ENCODE peak calls at places on chromosomes 16 and 17, in eight cellular contexts. K is Caco-2; X is activated CD8-positive, alpha-beta T cell treated with anti-CD3 and anti-CD28 coated beads for 36 hours; M is breast epithelium; V is dorsolateral prefrontal cortex; P is transverse colon; Y is AG10803; O is upper lobe of right lung. H is an unnamed sample.
A peak's percentile ranks its signal among the peaks of the same experiment; 100 is the strongest.

GRCh38 chr16:27977966-27978365 is 85.5 kb downstream of the GSG1L start:
- DNase-seq in M (no peak), Y (peak; percentile 44), P (no peak), X (no peak), V (peak; percentile 53), O (peak; percentile 67), K (no peak), H (no peak)

GRCh38 chr16:17194190-17194780 is 276.5 kb downstream of the XYLT1 start:
- DNase-seq in Y (peak; percentile 33), V (peak; percentile 48), K (peak; percentile 32), O (peak; percentile 76), P (peak; percentile 65), M (no peak), X (peak; percentile 76), H (peak; percentile 51)

GRCh38 chr17:12622726-12623125 is 43.0 kb upstream of the MYOCD start:
- DNase-seq in K (no peak), M (no peak), Y (peak; percentile 16), V (no peak), X (no peak), P (no peak), O (no peak), H (no peak)

GRCh38 chr17:76025294-76025693 is 1.8 kb downstream of the EVPL start:
- DNase-seq in M (no peak), O (no peak), K (no peak), Y (no peak), P (no peak), V (no peak), X (no peak), H (no peak)

GRCh38 chr16:79599837-79600635 is 501 bp downstream of the MAF start:
- DNase-seq in K (peak; percentile 70), P (no peak), X (peak; percentile 37), M (peak; percentile 62), Y (peak; percentile 35), V (peak; percentile 59), O (peak; percentile 85), H (peak; percentile 55)

GRCh38 chr16:68992521-68992920 is 112.9 kb upstream of the HAS3 start:
- DNase-seq in K (no peak), P (no peak), O (no peak), V (no peak), X (no peak), Y (peak; percentile 64), M (no peak), H (no peak)

GRCh38 chr17:49567871-49568694 is 7.6 kb upstream of the NXPH3 start:
- DNase-seq in V (peak; percentile 89), Y (peak; percentile 71), X (peak; percentile 90), K (peak; percentile 99), P (peak; percentile 90), O (peak; percentile 95), M (peak; percentile 88), H (peak; percentile 83)

GRCh38 chr17:48612854-48613691 is 2.0 kb downstream of the HOXB8 start:
- DNase-seq in Y (no peak), X (peak; percentile 64), P (peak; percentile 49), O (no peak), K (peak; percentile 82), M (no peak), V (no peak), H (peak; percentile 84)

GRCh38 chr16:29675811-29676643 is 3.0 kb upstream of the QPRT start:
- DNase-seq in X (no peak), K (no peak), O (no peak), M (no peak), Y (peak; percentile 13), V (no peak), P (no peak), H (no peak)

GRCh38 chr16:79845006-79845733 is 244.6 kb upstream of the MAF start:
- DNase-seq in M (no peak), K (no peak), X (no peak), P (no peak), Y (no peak), O (no peak), V (no peak), H (peak; percentile 29)

GRCh38 chr17:62625870-62626200 is 1.6 kb upstream of the MRC2 start:
- DNase-seq in P (no peak), K (no peak), X (no peak), V (no peak), O (no peak), Y (no peak), M (no peak), H (no peak)

GRCh38 chr17:36901506-36901905 is 35.8 kb upstream of the LHX1 start:
- DNase-seq in P (no peak), K (peak; percentile 27), V (no peak), O (no peak), M (no peak), Y (peak; percentile 35), X (no peak), H (no peak)

GRCh38 chr17:19958023-19958422 is 19.6 kb downstream of the AKAP10 start:
- DNase-seq in X (no peak), V (no peak), M (no peak), K (peak; percentile 56), Y (peak; percentile 93), O (no peak), P (no peak), H (no peak)

GRCh38 chr17:27810211-27810901 is 10.0 kb upstream of the NOS2 start:
- DNase-seq in P (no peak), X (peak; percentile 78), K (no peak), V (no peak), O (no peak), M (no peak), Y (no peak), H (peak; percentile 64)

GRCh38 chr16:22932032-22932771 is 118.2 kb downstream of the HS3ST2 start:
- DNase-seq in X (no peak), O (no peak), P (no peak), V (no peak), K (no peak), M (no peak), Y (no peak), H (no peak)

GRCh38 chr17:68640601-68641000 is 39.4 kb upstream of the FAM20A start:
- DNase-seq in X (no peak), O (no peak), V (no peak), K (no peak), M (no peak), Y (no peak), P (no peak), H (no peak)

GRCh38 chr17:30997270-30997669 is 26.4 kb downstream of the RNF135 start:
- DNase-seq in V (no peak), K (no peak), P (no peak), O (no peak), M (no peak), X (no peak), Y (no peak), H (no peak)

GRCh38 chr16:23478566-23478965 is 25.6 kb upstream of the COG7 start:
- DNase-seq in M (no peak), V (no peak), X (no peak), O (no peak), Y (no peak), P (no peak), K (no peak), H (no peak)

GRCh38 chr17:39688475-39688835 is 598 bp upstream of the PGAP3 start:
- DNase-seq in X (no peak), Y (no peak), O (no peak), M (no peak), K (no peak), P (no peak), V (no peak), H (no peak)

GRCh38 chr17:39687101-39687545 is 734 bp downstream of the PGAP3 start:
- DNase-seq in V (no peak), K (peak; percentile 69), X (no peak), M (no peak), O (no peak), P (no peak), Y (no peak), H (no peak)

GRCh38 chr17:39684369-39685043 is 3.4 kb downstream of the PGAP3 start:
- DNase-seq in O (no peak), P (no peak), M (no peak), X (no peak), V (no peak), K (no peak), Y (no peak), H (no peak)

GRCh38 chr17:39687546-39688474 is at the start of gene PGAP3:
- DNase-seq in P (peak; percentile 86), X (peak; percentile 96), K (peak; percentile 95), M (peak; percentile 78), V (peak; percentile 86), O (peak; percentile 95), Y (peak; percentile 87), H (peak; percentile 94)

GRCh38 chr17:39688945-39689344 is 1.1 kb upstream of the PGAP3 start:
- DNase-seq in P (no peak), X (no peak), O (no peak), V (no peak), M (no peak), K (no peak), Y (no peak), H (no peak)
- TF ChIP-seq CTCF in P (no peak), X (no peak), O (no peak), V (no peak), M (no peak), K (peak; percentile 2), Y (no peak), H (no peak)

DNA sequence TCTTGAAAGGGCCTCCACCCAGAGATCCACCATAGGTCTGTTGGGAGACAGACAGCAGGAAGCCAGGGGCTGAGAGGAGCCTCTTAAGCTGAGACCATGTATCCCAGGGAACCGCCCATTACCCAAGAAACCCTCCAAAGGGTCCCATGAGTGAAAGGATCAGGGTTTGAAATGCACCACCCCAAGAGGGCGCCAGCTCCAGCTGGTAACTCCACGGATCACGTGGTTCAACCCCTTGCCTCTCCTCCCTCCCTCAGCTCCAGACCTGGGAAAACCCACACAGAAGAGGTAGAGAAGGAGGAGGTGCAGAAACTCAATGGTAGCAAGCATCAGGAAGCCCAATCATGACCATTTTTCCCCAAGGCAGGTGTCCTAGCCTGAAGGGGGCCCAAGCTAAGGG is 148.7 kb downstream of the AIPL1 start:
- DNase-seq in P (no peak), M (no peak), Y (no peak), V (no peak), X (peak; percentile 13), O (no peak), K (no peak), H (no peak)
- TF ChIP-seq CTCF in P (no peak), M (no peak), Y (no peak), V (no peak), X (no peak), O (no peak), K (peak; percentile 5), H (no peak)

DNA sequence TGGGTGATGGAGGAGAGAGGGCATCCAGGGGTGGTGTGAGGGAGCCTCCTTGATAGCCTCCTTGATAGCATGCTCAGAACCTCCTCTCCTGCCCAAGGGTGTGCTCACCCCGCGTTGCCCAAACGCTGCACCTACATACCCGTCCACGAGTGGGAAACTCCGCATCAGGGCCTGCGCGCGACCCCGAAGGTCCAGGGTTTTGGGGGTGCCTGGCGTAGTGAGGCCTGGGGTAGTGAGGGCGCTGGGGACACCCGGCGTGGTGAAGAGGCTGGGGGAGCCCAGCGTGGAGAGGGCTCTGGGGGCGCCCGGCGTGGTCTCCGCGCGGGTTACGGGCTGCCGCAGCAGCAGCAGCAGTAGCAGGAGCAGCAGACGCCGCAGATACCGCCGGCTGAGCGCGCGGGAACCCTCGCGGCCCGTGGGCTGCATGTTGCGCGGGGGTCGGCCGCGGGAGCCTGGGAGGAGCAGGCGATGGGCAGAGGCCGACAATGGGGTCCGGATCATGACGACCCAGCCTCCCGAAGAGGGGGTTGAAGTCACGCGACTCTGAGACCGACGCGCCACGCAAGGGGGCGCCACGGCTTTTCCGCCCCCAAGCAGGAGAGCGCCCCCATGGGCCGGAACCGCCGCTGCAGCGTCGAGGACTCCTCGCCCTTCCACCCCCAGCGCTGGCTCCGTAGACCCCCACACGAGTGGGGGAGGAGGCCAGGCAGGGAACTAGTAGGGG is at the start of gene DPEP3:
- DNase-seq in K (no peak), P (no peak), Y (no peak), M (no peak), X (no peak), V (no peak), O (no peak), H (no peak)
- TF ChIP-seq CTCF in K (no peak), P (no peak), Y (peak; percentile 7), M (no peak), X (peak; percentile 39), V (no peak), O (peak; percentile 21), H (no peak)

GRCh38 chr17:43393944-43394482 is 4.8 kb upstream of the ARL4D start:
- DNase-seq in M (peak; percentile 92), Y (peak; percentile 83), X (peak; percentile 97), K (peak; percentile 91), O (peak; percentile 82), V (peak; percentile 93), P (peak; percentile 94), H (peak; percentile 87)
- TF ChIP-seq CTCF in M (peak; percentile 99), Y (peak; percentile 90), X (peak; percentile 87), K (peak; percentile 89), O (peak; percentile 90), V (peak; percentile 99), P (peak; percentile 90), H (peak; percentile 81)

H was measured in GM20000.